ENCODE peak calls at places on chromosomes 12 and 14, in five cellular contexts. F, W, Z, E and A are unnamed samples.

GRCh38 chr12:71731439-71732356 is 23.0 kb upstream of the RAB21 start:
- DNase-seq in F (no peak), W (no peak), Z (no peak), E (peak), A (peak)

GRCh38 chr12:123601602-123602489 is at the start of gene DDX55:
- DNase-seq in F (no peak), W (peak), Z (peak), E (peak), A (peak)

GRCh38 chr12:119446459-119446858 is 111.9 kb downstream of the CCDC60 start:
- DNase-seq in F (no peak), W (no peak), Z (no peak), E (no peak), A (no peak)

GRCh38 chr14:91649930-91650329 is 82.0 kb downstream of the CATSPERB start:
- DNase-seq in F (no peak), W (no peak), Z (peak), E (peak), A (no peak)

GRCh38 chr12:99605-100004 is 33.0 kb downstream of the IQSEC3 start:
- DNase-seq in F (no peak), W (no peak), Z (no peak), E (peak), A (no peak)

GRCh38 chr12:51905507-51906438 is 1.5 kb upstream of the ACVRL1 start:
- DNase-seq in F (no peak), W (peak), Z (no peak), E (peak), A (peak)

GRCh38 chr12:79364197-79364596 is 326.6 kb downstream of the PAWR start:
- DNase-seq in F (no peak), W (no peak), Z (no peak), E (no peak), A (no peak)

GRCh38 chr12:98401427-98401826 is 114.0 kb upstream of the TMPO start:
- DNase-seq in F (no peak), W (no peak), Z (no peak), E (no peak), A (no peak)

GRCh38 chr14:24695265-24696241 is 61.6 kb upstream of the GZMB start:
- DNase-seq in F (no peak), W (no peak), Z (no peak), E (no peak), A (peak)

GRCh38 chr12:75482636-75483035 is 2.1 kb downstream of the GLIPR1 start:
- DNase-seq in F (no peak), W (no peak), Z (no peak), E (no peak), A (peak)

GRCh38 chr12:63989301-63989845 is 144.9 kb downstream of the SRGAP1 start:
- DNase-seq in F (no peak), W (no peak), Z (no peak), E (peak), A (no peak)

GRCh38 chr12:112061127-112061526 is 47.5 kb downstream of the NAA25 start:
- DNase-seq in F (no peak), W (no peak), Z (no peak), E (no peak), A (no peak)

GRCh38 chr12:16605666-16606116 is 271 bp downstream of the LMO3 start:
- DNase-seq in F (no peak), W (no peak), Z (no peak), E (peak), A (no peak)

GRCh38 chr14:100486025-100486828 is 101.0 kb downstream of the BEGAIN start:
- DNase-seq in F (peak), W (peak), Z (peak), E (peak), A (no peak)

DNA sequence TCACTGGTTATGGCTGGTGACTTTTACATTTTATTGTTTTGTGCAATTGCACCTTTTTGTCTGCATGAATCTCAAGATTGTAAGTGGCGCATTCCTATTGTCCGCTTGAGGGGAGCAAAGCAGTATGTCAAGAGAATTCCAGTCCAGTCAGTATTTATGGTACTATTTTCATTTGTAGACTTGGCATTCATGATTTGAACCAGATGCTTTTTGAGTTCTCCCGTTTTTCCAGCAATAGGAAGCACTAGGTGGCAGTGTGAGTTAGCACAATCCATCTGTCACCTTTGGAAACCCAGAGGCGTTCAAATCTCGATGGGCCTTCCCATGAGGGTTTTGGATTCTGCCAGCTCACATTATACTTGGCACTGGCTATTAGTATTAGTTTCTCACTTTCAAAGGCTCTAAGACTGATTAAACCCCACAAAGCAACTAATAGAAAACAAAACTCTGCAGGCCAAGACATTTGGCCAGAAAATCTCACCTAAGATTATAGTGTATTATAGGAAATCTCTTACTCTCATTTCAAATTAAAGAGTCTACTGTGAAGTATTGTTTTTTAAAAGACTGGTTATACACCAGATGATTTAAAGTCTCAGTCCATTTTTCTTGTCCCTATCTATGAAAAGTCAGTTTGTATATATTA is 2.2 kb downstream of the DACT1 start:
- DNase-seq in F (no peak), W (no peak), Z (peak), E (peak), A (no peak)
- H3K4me3 ChIP-seq in F (peak), W (peak), Z (no peak), E (no peak), A (no peak)

GRCh38 chr14:105064721-105065143 is 498 bp downstream of the GPR132 start:
- DNase-seq in F (no peak), W (peak), Z (no peak), E (peak), A (peak)
- H3K4me3 ChIP-seq in F (peak), W (peak), Z (peak), E (no peak), A (peak)

DNA sequence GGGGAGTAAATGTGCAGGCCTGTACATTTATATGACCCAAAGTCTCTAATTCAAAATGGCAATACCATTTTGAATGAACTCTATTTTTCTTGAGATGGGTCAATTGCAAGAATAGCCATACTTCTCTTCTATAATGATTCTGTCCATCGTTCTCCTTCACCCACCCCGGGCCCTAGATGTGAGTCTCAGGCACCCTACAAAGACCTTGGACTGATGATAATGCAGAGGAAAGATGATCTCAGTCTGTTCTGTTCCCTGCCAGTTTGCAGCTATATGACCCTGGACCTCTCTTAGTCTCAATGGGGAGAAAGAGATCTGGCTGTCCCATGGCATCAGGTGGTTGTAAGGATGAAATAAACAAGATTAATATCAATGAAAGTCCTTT is 30.1 kb downstream of the VCPKMT start:
- DNase-seq in F (no peak), W (no peak), Z (no peak), E (no peak), A (no peak)
- H3K4me3 ChIP-seq in F (no peak), W (no peak), Z (no peak), E (no peak), A (no peak)

DNA sequence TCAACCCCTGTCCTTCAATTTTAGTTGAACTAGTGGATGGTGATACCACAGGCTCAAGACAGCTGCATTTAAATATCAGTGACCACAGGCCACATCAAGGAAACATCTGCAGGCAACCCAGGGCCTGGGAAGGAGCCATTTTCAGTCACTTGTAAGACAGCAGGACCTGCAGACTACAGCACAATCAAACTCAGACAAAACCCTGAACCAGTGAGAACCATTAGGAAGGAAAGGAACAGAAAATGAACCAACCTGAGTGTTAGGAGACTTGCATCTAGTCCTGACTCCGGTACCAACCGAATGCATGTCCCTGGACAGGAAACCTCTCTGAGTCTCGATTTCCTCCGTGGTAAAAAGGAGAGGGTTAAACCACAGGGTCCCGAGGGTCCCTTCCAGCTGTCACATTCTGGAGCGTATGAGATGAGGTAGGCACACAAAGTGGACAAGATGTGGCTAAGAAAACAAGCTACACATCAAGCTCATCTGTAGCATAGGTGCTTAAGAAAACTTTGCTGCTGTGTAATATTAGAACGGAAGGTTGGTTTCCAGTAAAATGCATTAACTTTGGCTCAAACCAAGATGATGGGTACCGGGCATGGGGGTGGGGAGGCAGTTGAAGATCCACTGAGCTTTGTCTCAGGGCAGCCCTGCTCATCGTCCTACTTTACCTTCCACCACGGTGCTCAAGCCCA is 1.6 kb upstream of the CDKN1B start:
- DNase-seq in F (no peak), W (no peak), Z (peak), E (no peak), A (peak)
- H3K4me3 ChIP-seq in F (peak), W (peak), Z (peak), E (no peak), A (peak)

DNA sequence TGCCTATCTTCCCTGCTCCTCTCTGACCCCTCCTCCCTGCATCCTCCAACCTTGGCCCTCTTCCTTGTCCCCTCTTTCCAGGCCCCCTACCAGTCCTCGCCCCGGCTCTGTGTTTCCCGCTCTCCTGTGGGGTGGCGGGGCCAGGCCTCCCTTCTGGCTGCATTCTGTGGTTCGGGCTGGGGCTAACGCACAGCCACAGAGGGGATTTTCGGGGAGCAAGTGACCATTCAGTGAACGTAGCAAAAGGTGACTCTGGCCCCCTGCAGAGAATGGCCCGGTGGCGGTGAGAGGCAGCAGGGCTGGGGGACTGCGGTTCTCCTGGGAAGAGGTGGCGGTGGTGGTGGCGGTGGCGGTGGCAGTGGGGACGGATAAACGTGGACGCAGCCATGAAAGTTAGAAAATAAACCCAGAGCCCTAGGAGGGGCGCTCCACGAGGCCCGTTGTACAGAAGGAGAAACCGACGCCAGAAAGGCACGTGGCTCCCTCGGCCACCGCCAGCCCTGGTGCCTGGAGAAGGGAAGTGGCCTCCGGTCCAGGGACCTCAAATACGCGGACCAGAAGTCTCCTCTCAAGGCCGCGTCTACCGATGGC is 269.6 kb downstream of the ADGRD1 start:
- DNase-seq in F (no peak), W (peak), Z (no peak), E (no peak), A (no peak)
- H3K4me3 ChIP-seq in F (no peak), W (no peak), Z (no peak), E (no peak), A (peak)